ENCODE peak calls at places on chromosomes 3 and 15, in four cellular contexts. One of them, this sample, is unnamed.
A peak's percentile ranks its signal among the peaks of the same experiment; 100 is the strongest.

GRCh38 chr3:188353409-188353808 is 199.5 kb downstream of the LPP start:
- DNase-seq in GM20000: no peak
- DNase-seq in fibroblast of pulmonary artery: no peak
- DNase-seq in thoracic aorta: no peak
- DNase-seq in this sample: no peak

GRCh38 chr15:62482715-62483429 is 317.8 kb upstream of the C2CD4B start:
- DNase-seq in fibroblast of pulmonary artery: no peak
- DNase-seq in GM20000: peak; percentile 67
- DNase-seq in thoracic aorta: no peak
- DNase-seq in this sample: peak; percentile 73

GRCh38 chr3:76998555-76998954 is 41.3 kb upstream of the ROBO2 start:
- DNase-seq in fibroblast of pulmonary artery: no peak
- DNase-seq in thoracic aorta: no peak
- DNase-seq in GM20000: no peak
- DNase-seq in this sample: no peak

GRCh38 chr15:35293353-35294130 is 208.4 kb upstream of the NANOGP8 start:
- DNase-seq in GM20000: no peak
- DNase-seq in thoracic aorta: no peak
- DNase-seq in fibroblast of pulmonary artery: peak; percentile 65
- DNase-seq in this sample: no peak

GRCh38 chr15:98999233-98999632 is 8.4 kb downstream of the PGPEP1L start:
- DNase-seq in thoracic aorta: no peak
- DNase-seq in fibroblast of pulmonary artery: no peak
- DNase-seq in GM20000: no peak
- DNase-seq in this sample: no peak

GRCh38 chr15:80554526-80554925 is 140.6 kb upstream of the ABHD17C start:
- DNase-seq in fibroblast of pulmonary artery: no peak
- DNase-seq in GM20000: no peak
- DNase-seq in thoracic aorta: no peak
- DNase-seq in this sample: no peak

GRCh38 chr15:33500432-33500831 is 189.7 kb downstream of the RYR3 start:
- DNase-seq in fibroblast of pulmonary artery: no peak
- DNase-seq in GM20000: no peak
- DNase-seq in thoracic aorta: no peak
- DNase-seq in this sample: no peak

GRCh38 chr15:50939911-50940310 is 31.4 kb downstream of the AP4E1 start:
- DNase-seq in fibroblast of pulmonary artery: peak; percentile 49
- DNase-seq in thoracic aorta: no peak
- DNase-seq in GM20000: no peak
- DNase-seq in this sample: no peak

GRCh38 chr3:52171577-52172261 is 17.5 kb upstream of the POC1A start:
- DNase-seq in GM20000: no peak
- DNase-seq in fibroblast of pulmonary artery: peak; percentile 38
- DNase-seq in thoracic aorta: no peak
- DNase-seq in this sample: no peak

GRCh38 chr15:66046751-66047150 is 177.5 kb downstream of the RAB11A start:
- DNase-seq in GM20000: peak; percentile 40
- DNase-seq in thoracic aorta: no peak
- DNase-seq in fibroblast of pulmonary artery: no peak
- DNase-seq in this sample: peak; percentile 44

GRCh38 chr3:12815078-12815477 is 18.6 kb downstream of the CAND2 start:
- DNase-seq in fibroblast of pulmonary artery: no peak
- DNase-seq in GM20000: no peak
- DNase-seq in thoracic aorta: no peak
- DNase-seq in this sample: no peak

GRCh38 chr15:101127503-101128076 is 124.3 kb downstream of the CHSY1 start:
- DNase-seq in fibroblast of pulmonary artery: peak; percentile 96
- DNase-seq in GM20000: peak; percentile 64
- DNase-seq in thoracic aorta: peak; percentile 63
- DNase-seq in this sample: peak; percentile 73

GRCh38 chr15:79846539-79846938 is 50.3 kb downstream of the MTHFS start:
- DNase-seq in thoracic aorta: no peak
- DNase-seq in GM20000: no peak
- DNase-seq in fibroblast of pulmonary artery: no peak
- DNase-seq in this sample: no peak

GRCh38 chr15:78726870-78727551 is 84.3 kb downstream of the ADAMTS7 start:
- DNase-seq in thoracic aorta: no peak
- DNase-seq in GM20000: no peak
- DNase-seq in fibroblast of pulmonary artery: no peak
- DNase-seq in this sample: no peak

GRCh38 chr15:51796777-51797474 is 32.5 kb upstream of the TMOD3 start:
- DNase-seq in thoracic aorta: no peak
- DNase-seq in GM20000: no peak
- DNase-seq in fibroblast of pulmonary artery: peak; percentile 23
- DNase-seq in this sample: no peak

GRCh38 chr3:52298147-52299098 is 10.8 kb downstream of the GLYCTK start:
- DNase-seq in fibroblast of pulmonary artery: no peak
- DNase-seq in GM20000: no peak
- DNase-seq in thoracic aorta: no peak
- DNase-seq in this sample: no peak

GRCh38 chr3:187263270-187263669 is 28.3 kb downstream of the MASP1 start:
- DNase-seq in fibroblast of pulmonary artery: peak; percentile 18
- DNase-seq in GM20000: no peak
- DNase-seq in thoracic aorta: no peak
- DNase-seq in this sample: no peak

GRCh38 chr15:64522226-64522823 is 61.9 kb downstream of the ZNF609 start:
- DNase-seq in thoracic aorta: no peak
- DNase-seq in GM20000: no peak
- DNase-seq in fibroblast of pulmonary artery: peak; percentile 31
- DNase-seq in this sample: no peak

GRCh38 chr3:193589616-193590015 is 3.4 kb upstream of the OPA1 start:
- DNase-seq in GM20000: no peak
- DNase-seq in fibroblast of pulmonary artery: no peak
- DNase-seq in thoracic aorta: no peak
- DNase-seq in this sample: no peak

GRCh38 chr3:183254816-183255730 is 2.0 kb downstream of the B3GNT5 start:
- DNase-seq in fibroblast of pulmonary artery: peak; percentile 38
- DNase-seq in GM20000: no peak
- DNase-seq in thoracic aorta: no peak
- DNase-seq in this sample: no peak

GRCh38 chr3:101070260-101071121 is 77.3 kb upstream of the ABI3BP start:
- DNase-seq in GM20000: peak; percentile 42
- DNase-seq in fibroblast of pulmonary artery: peak; percentile 18
- DNase-seq in thoracic aorta: no peak
- DNase-seq in this sample: peak; percentile 35

GRCh38 chr3:159711560-159712333 is 276.9 kb upstream of the IL12A start:
- DNase-seq in GM20000: no peak
- DNase-seq in thoracic aorta: peak; percentile 21
- DNase-seq in fibroblast of pulmonary artery: peak; percentile 96
- DNase-seq in this sample: no peak

GRCh38 chr15:28098766-28099554 is at the start of gene OCA2:
- DNase-seq in thoracic aorta: no peak
- DNase-seq in GM20000: no peak
- DNase-seq in fibroblast of pulmonary artery: peak; percentile 25
- DNase-seq in this sample: no peak

GRCh38 chr3:154214320-154214719 is 93.1 kb downstream of the ARHGEF26 start:
- DNase-seq in thoracic aorta: no peak
- DNase-seq in fibroblast of pulmonary artery: no peak
- DNase-seq in GM20000: no peak
- DNase-seq in this sample: no peak

GRCh38 chr15:85597155-85597815 is 197.4 kb downstream of the KLHL25 start:
- DNase-seq in fibroblast of pulmonary artery: no peak
- DNase-seq in GM20000: no peak
- DNase-seq in thoracic aorta: no peak
- DNase-seq in this sample: no peak

GRCh38 chr15:77985031-77985930 is 92.2 kb downstream of the TBC1D2B start:
- DNase-seq in GM20000: no peak
- DNase-seq in thoracic aorta: no peak
- DNase-seq in fibroblast of pulmonary artery: no peak
- DNase-seq in this sample: no peak

GRCh38 chr3:52388933-52389332 is 56.0 kb downstream of the SEMA3G start:
- DNase-seq in thoracic aorta: no peak
- DNase-seq in GM20000: no peak
- DNase-seq in fibroblast of pulmonary artery: no peak
- DNase-seq in this sample: no peak

GRCh38 chr15:77400258-77400657 is 19.6 kb downstream of the PEAK1 start:
- DNase-seq in fibroblast of pulmonary artery: no peak
- DNase-seq in thoracic aorta: no peak
- DNase-seq in GM20000: no peak
- DNase-seq in this sample: no peak

GRCh38 chr3:40237892-40238571 is 71.5 kb upstream of the EIF1B start:
- DNase-seq in GM20000: no peak
- DNase-seq in fibroblast of pulmonary artery: peak; percentile 22
- DNase-seq in thoracic aorta: no peak
- DNase-seq in this sample: no peak

GRCh38 chr15:78944669-78945407 is at the start of gene CTSH:
- DNase-seq in thoracic aorta: no peak
- DNase-seq in fibroblast of pulmonary artery: peak; percentile 33
- DNase-seq in GM20000: peak; percentile 93
- DNase-seq in this sample: peak; percentile 96

GRCh38 chr3:157285966-157286365 is 126.0 kb upstream of the CCNL1 start:
- DNase-seq in thoracic aorta: no peak
- DNase-seq in GM20000: no peak
- DNase-seq in fibroblast of pulmonary artery: no peak
- DNase-seq in this sample: no peak

GRCh38 chr15:63079938-63080626 is 37.5 kb downstream of the TPM1 start:
- DNase-seq in thoracic aorta: no peak
- DNase-seq in GM20000: no peak
- DNase-seq in fibroblast of pulmonary artery: no peak
- DNase-seq in this sample: no peak

GRCh38 chr3:107650788-107651187 is 128.0 kb downstream of the BBX start:
- DNase-seq in fibroblast of pulmonary artery: no peak
- DNase-seq in thoracic aorta: no peak
- DNase-seq in GM20000: no peak
- DNase-seq in this sample: no peak

GRCh38 chr15:51331141-51331540 is 7.3 kb downstream of the CYP19A1 start:
- DNase-seq in GM20000: no peak
- DNase-seq in thoracic aorta: no peak
- DNase-seq in fibroblast of pulmonary artery: peak; percentile 64
- DNase-seq in this sample: no peak

GRCh38 chr3:98577178-98577895 is 16.1 kb downstream of the CPOX start:
- DNase-seq in GM20000: no peak
- DNase-seq in thoracic aorta: no peak
- DNase-seq in fibroblast of pulmonary artery: peak; percentile 13
- DNase-seq in this sample: no peak

GRCh38 chr3:80769683-80770082 is 991.8 kb downstream of the GBE1 start:
- DNase-seq in GM20000: no peak
- DNase-seq in thoracic aorta: no peak
- DNase-seq in fibroblast of pulmonary artery: no peak
- DNase-seq in this sample: no peak

GRCh38 chr3:155548194-155548593 is 196.7 kb downstream of the PLCH1 start:
- DNase-seq in GM20000: no peak
- DNase-seq in fibroblast of pulmonary artery: no peak
- DNase-seq in thoracic aorta: no peak
- DNase-seq in this sample: no peak
- TF ChIP-seq CTCF in GM20000: no peak
- TF ChIP-seq CTCF in fibroblast of pulmonary artery: no peak
- TF ChIP-seq CTCF in thoracic aorta: no peak
- TF ChIP-seq CTCF in this sample: no peak

DNA sequence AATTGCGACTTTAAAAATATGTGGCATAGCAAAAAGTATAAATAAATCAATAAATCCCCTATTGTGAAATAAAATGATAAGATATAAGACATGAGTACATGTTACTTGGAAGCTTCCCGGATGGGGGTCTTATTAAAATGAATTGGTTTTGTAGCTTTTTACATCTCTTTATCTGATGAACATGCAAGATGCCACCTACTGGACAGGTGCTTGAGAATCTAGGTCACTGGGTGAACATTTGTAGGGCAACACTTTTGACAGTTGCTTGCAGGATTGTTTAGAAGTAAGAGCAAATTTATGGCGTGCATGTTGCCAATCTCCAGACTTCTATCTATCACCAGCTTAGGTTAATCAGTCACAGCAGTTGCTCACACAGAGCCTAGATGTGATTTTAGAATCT is 362.7 kb upstream of the SUCLG2 start:
- DNase-seq in fibroblast of pulmonary artery: no peak
- DNase-seq in GM20000: no peak
- DNase-seq in thoracic aorta: no peak
- DNase-seq in this sample: no peak
- TF ChIP-seq CTCF in fibroblast of pulmonary artery: no peak
- TF ChIP-seq CTCF in GM20000: peak; percentile 16
- TF ChIP-seq CTCF in thoracic aorta: no peak
- TF ChIP-seq CTCF in this sample: no peak

GRCh38 chr15:87365221-87365620 is 891.3 kb downstream of the NTRK3 start:
- DNase-seq in fibroblast of pulmonary artery: peak; percentile 76
- DNase-seq in thoracic aorta: no peak
- DNase-seq in GM20000: no peak
- DNase-seq in this sample: no peak
- TF ChIP-seq CTCF in fibroblast of pulmonary artery: no peak
- TF ChIP-seq CTCF in thoracic aorta: no peak
- TF ChIP-seq CTCF in GM20000: no peak
- TF ChIP-seq CTCF in this sample: no peak

GRCh38 chr15:29935296-29936020 is 113.2 kb upstream of the TJP1 start:
- DNase-seq in fibroblast of pulmonary artery: no peak
- DNase-seq in GM20000: no peak
- DNase-seq in thoracic aorta: no peak
- DNase-seq in this sample: no peak
- TF ChIP-seq CTCF in fibroblast of pulmonary artery: peak; percentile 16
- TF ChIP-seq CTCF in GM20000: no peak
- TF ChIP-seq CTCF in thoracic aorta: no peak
- TF ChIP-seq CTCF in this sample: no peak